ENCODE peak calls at places on chromosomes 4 and X, in ten cellular contexts. N is activated effector memory CD4-positive, alpha-beta T cell treated with anti-CD3 and anti-CD28 coated beads, Interleukin-2, amount 50 U/mL, for 16 hours; M is smooth muscle cell of the brain vasculature; V is lung microvascular endothelial cell; F is activated naive CD8-positive, alpha-beta T cell treated with anti-CD3 and anti-CD28 coated beads, Interleukin-2, amount 10 ng/mL, durations not matched to agents 7 days and 5 days; I is stimulated activated CD8-positive, alpha-beta memory T cell treated with anti-CD3 and anti-CD28 coated beads, Interleukin-15, amount 100 ng/mL, for 1 hour; X is tibial nerve; A is KBM-7; P is MG63; K is epithelial cell of proximal tubule. T is an unnamed sample.

GRCh38 chrX:133544105-133544504 is 128.8 kb upstream of the GPC4 start:
- DNase-seq in N (no peak), M (no peak), V (no peak), F (no peak), I (no peak), X (no peak), A (no peak), P (no peak), K (peak), T (no peak)

GRCh38 chr4:76904646-76905190 is 6.8 kb upstream of the SOWAHB start:
- DNase-seq in N (no peak), M (no peak), V (no peak), F (no peak), I (no peak), X (no peak), A (no peak), P (no peak), K (no peak), T (no peak)

GRCh38 chr4:171517883-171518282 is 295.3 kb upstream of the GALNTL6 start:
- DNase-seq in N (no peak), M (no peak), V (no peak), F (no peak), I (no peak), X (no peak), A (no peak), P (no peak), K (no peak), T (no peak)

GRCh38 chr4:6634746-6635145 is 5.7 kb upstream of the MRFAP1 start:
- DNase-seq in N (no peak), M (no peak), V (no peak), F (no peak), I (no peak), X (no peak), A (no peak), P (no peak), K (no peak), T (no peak)

GRCh38 chr4:1010522-1011021 is 854 bp upstream of the FGFRL1 start:
- DNase-seq in N (peak), M (no peak), V (peak), F (peak), I (peak), X (peak), A (peak), P (no peak), K (no peak), T (no peak)

GRCh38 chrX:118780509-118780908 is 43.1 kb upstream of the ZCCHC12 start:
- DNase-seq in N (no peak), M (no peak), V (peak), F (no peak), I (no peak), X (no peak), A (no peak), P (no peak), K (no peak), T (no peak)

GRCh38 chrX:119757979-119758681 is at the start of gene SOWAHD:
- DNase-seq in N (peak), M (no peak), V (no peak), F (peak), I (no peak), X (no peak), A (peak), P (no peak), K (no peak), T (no peak)

GRCh38 chrX:116318672-116319071 is 117.7 kb upstream of the SLC6A14 start:
- DNase-seq in N (no peak), M (peak), V (no peak), F (no peak), I (no peak), X (no peak), A (no peak), P (no peak), K (no peak), T (no peak)

GRCh38 chr4:118173956-118174355 is 139.7 kb downstream of the NDST3 start:
- DNase-seq in N (no peak), M (peak), V (peak), F (no peak), I (no peak), X (no peak), A (peak), P (peak), K (no peak), T (no peak)

GRCh38 chrX:123171781-123172180 is 12.3 kb upstream of the GRIA3 start:
- DNase-seq in N (no peak), M (no peak), V (no peak), F (no peak), I (no peak), X (no peak), A (no peak), P (peak), K (no peak), T (no peak)

GRCh38 chr4:15586046-15586445 is 69.1 kb downstream of the FBXL5 start:
- DNase-seq in N (no peak), M (no peak), V (no peak), F (no peak), I (no peak), X (no peak), A (no peak), P (no peak), K (no peak), T (no peak)

GRCh38 chr4:121665371-121665770 is 31.4 kb downstream of the ANXA5 start:
- DNase-seq in N (no peak), M (no peak), V (no peak), F (no peak), I (no peak), X (no peak), A (no peak), P (no peak), K (no peak), T (no peak)

GRCh38 chrX:106363214-106363613 is 195.1 kb downstream of the PWWP3B start:
- DNase-seq in N (no peak), M (no peak), V (no peak), F (no peak), I (no peak), X (no peak), A (no peak), P (no peak), K (no peak), T (no peak)

GRCh38 chr4:183377491-183377890 is 55.3 kb upstream of the CLDN24 start:
- DNase-seq in N (no peak), M (no peak), V (no peak), F (no peak), I (no peak), X (no peak), A (no peak), P (no peak), K (no peak), T (no peak)

GRCh38 chr4:108685036-108685686 is 34.8 kb downstream of the OSTC start:
- DNase-seq in N (no peak), M (no peak), V (no peak), F (no peak), I (no peak), X (no peak), A (no peak), P (no peak), K (peak), T (no peak)

GRCh38 chr4:177356191-177356590 is 46.5 kb downstream of the NEIL3 start:
- DNase-seq in N (no peak), M (no peak), V (no peak), F (no peak), I (no peak), X (no peak), A (no peak), P (no peak), K (no peak), T (no peak)

GRCh38 chr4:150082241-150082640 is 4.0 kb downstream of the DCLK2 start:
- DNase-seq in N (no peak), M (no peak), V (no peak), F (no peak), I (no peak), X (no peak), A (no peak), P (no peak), K (no peak), T (peak)

GRCh38 chr4:81142744-81143143 is 72.3 kb downstream of the PRKG2 start:
- DNase-seq in N (no peak), M (no peak), V (no peak), F (no peak), I (no peak), X (peak), A (no peak), P (peak), K (no peak), T (no peak)

GRCh38 chrX:39693298-39693697 is 404.5 kb downstream of the BCOR start:
- DNase-seq in N (no peak), M (no peak), V (no peak), F (no peak), I (no peak), X (no peak), A (no peak), P (no peak), K (no peak), T (no peak)

GRCh38 chr4:133938061-133938460 is 263.5 kb downstream of the PABPC4L start:
- DNase-seq in N (no peak), M (no peak), V (no peak), F (no peak), I (no peak), X (no peak), A (no peak), P (no peak), K (no peak), T (no peak)

GRCh38 chr4:151417164-151417571 is 8.2 kb downstream of the FHIP1A start:
- DNase-seq in N (no peak), M (no peak), V (no peak), F (no peak), I (no peak), X (no peak), A (no peak), P (peak), K (no peak), T (no peak)

GRCh38 chr4:56649445-56650258 is 31.4 kb downstream of the HOPX start:
- DNase-seq in N (no peak), M (no peak), V (no peak), F (no peak), I (no peak), X (no peak), A (no peak), P (no peak), K (no peak), T (no peak)

GRCh38 chr4:6362896-6363295 is 93.2 kb downstream of the WFS1 start:
- DNase-seq in N (peak), M (no peak), V (peak), F (peak), I (no peak), X (no peak), A (peak), P (peak), K (no peak), T (no peak)

GRCh38 chrX:14064632-14065432 is 35.1 kb upstream of the GEMIN8 start:
- DNase-seq in N (no peak), M (no peak), V (no peak), F (no peak), I (no peak), X (no peak), A (no peak), P (no peak), K (no peak), T (no peak)

GRCh38 chr4:44916406-44916805 is 190.1 kb upstream of the GNPDA2 start:
- DNase-seq in N (no peak), M (no peak), V (no peak), F (no peak), I (no peak), X (no peak), A (no peak), P (no peak), K (peak), T (no peak)

GRCh38 chr4:145840162-145840768 is 98.4 kb downstream of the ZNF827 start:
- DNase-seq in N (no peak), M (no peak), V (peak), F (no peak), I (no peak), X (no peak), A (peak), P (no peak), K (peak), T (no peak)

GRCh38 chr4:159238631-159239030 is 135.8 kb downstream of the RAPGEF2 start:
- DNase-seq in N (no peak), M (no peak), V (peak), F (no peak), I (no peak), X (no peak), A (no peak), P (no peak), K (no peak), T (no peak)

GRCh38 chrX:154074199-154074598 is 23.3 kb downstream of the MECP2 start:
- DNase-seq in N (no peak), M (no peak), V (peak), F (no peak), I (no peak), X (no peak), A (no peak), P (no peak), K (no peak), T (no peak)

GRCh38 chr4:75251547-75251946 is 262.7 kb downstream of the RCHY1 start:
- DNase-seq in N (no peak), M (no peak), V (no peak), F (no peak), I (no peak), X (no peak), A (no peak), P (no peak), K (no peak), T (no peak)

GRCh38 chr4:119314356-119314755 is 7.6 kb downstream of the FABP2 start:
- DNase-seq in N (no peak), M (no peak), V (peak), F (no peak), I (no peak), X (peak), A (peak), P (no peak), K (no peak), T (no peak)

GRCh38 chr4:32010221-32010620 is 1290.1 kb downstream of the PCDH7 start:
- DNase-seq in N (no peak), M (no peak), V (no peak), F (no peak), I (no peak), X (no peak), A (no peak), P (peak), K (no peak), T (no peak)

GRCh38 chr4:6404611-6405416 is 67.6 kb downstream of the PPP2R2C start:
- DNase-seq in N (no peak), M (no peak), V (no peak), F (no peak), I (no peak), X (no peak), A (no peak), P (no peak), K (no peak), T (no peak)

GRCh38 chr4:86452323-86452995 is 92.6 kb upstream of the MAPK10 start:
- DNase-seq in N (no peak), M (no peak), V (no peak), F (no peak), I (no peak), X (no peak), A (no peak), P (no peak), K (peak), T (no peak)

GRCh38 chrX:77448170-77448569 is 981 bp downstream of the FGF16 start:
- DNase-seq in N (no peak), M (no peak), V (no peak), F (peak), I (no peak), X (no peak), A (no peak), P (no peak), K (no peak), T (no peak)

GRCh38 chr4:129641179-129641578 is 545.2 kb downstream of the C4orf33 start:
- DNase-seq in N (peak), M (peak), V (peak), F (peak), I (peak), X (peak), A (peak), P (no peak), K (peak), T (no peak)

GRCh38 chrX:32524385-32524784 is 687.0 kb downstream of the DMD start:
- DNase-seq in N (no peak), M (no peak), V (no peak), F (no peak), I (no peak), X (no peak), A (no peak), P (no peak), K (no peak), T (no peak)

GRCh38 chrX:45806410-45807121 is 605.9 kb upstream of the DIPK2B start:
- DNase-seq in N (peak), M (no peak), V (peak), F (no peak), I (peak), X (no peak), A (no peak), P (peak), K (peak), T (peak)

GRCh38 chr4:128721896-128722295 is 87.6 kb upstream of the JADE1 start:
- DNase-seq in N (no peak), M (no peak), V (no peak), F (no peak), I (no peak), X (no peak), A (no peak), P (no peak), K (no peak), T (no peak)

GRCh38 chr4:144954224-144954623 is 143.8 kb downstream of the ANAPC10 start:
- DNase-seq in N (no peak), M (no peak), V (no peak), F (no peak), I (no peak), X (no peak), A (no peak), P (no peak), K (no peak), T (no peak)

GRCh38 chr4:39637572-39638357 is 900 bp downstream of the SMIM14 start:
- DNase-seq in N (peak), M (no peak), V (peak), F (peak), I (no peak), X (peak), A (peak), P (peak), K (no peak), T (no peak)

T was measured in GM18507.